ENCODE peak calls at places on chromosomes 12 and 14, in five cellular contexts. L, G, F, I and Q are unnamed samples.
A peak's percentile ranks its signal among the peaks of the same experiment; 100 is the strongest.

GRCh38 chr12:131413006-131413405 is 297.9 kb upstream of the SFSWAP start:
- DNase-seq in L (no peak), F (no peak), G (no peak), I (no peak), Q (no peak)

GRCh38 chr14:93759781-93760307 is 28.4 kb downstream of the PRIMA1 start:
- DNase-seq in I (no peak), F (no peak), G (no peak), L (no peak), Q (no peak)

GRCh38 chr14:39988939-39989338 is 556.7 kb upstream of the FBXO33 start:
- DNase-seq in L (peak; percentile 53), I (no peak), G (no peak), F (no peak), Q (peak; percentile 27)

GRCh38 chr14:35470775-35471174 is 63.2 kb upstream of the INSM2 start:
- DNase-seq in G (no peak), L (peak; percentile 24), I (no peak), F (no peak), Q (peak; percentile 26)

GRCh38 chr12:111169032-111169431 is 199.9 kb downstream of the PHETA1 start:
- DNase-seq in G (no peak), I (no peak), F (no peak), L (no peak), Q (no peak)

GRCh38 chr12:52191841-52192791 is at the start of gene KRT80:
- DNase-seq in F (no peak), I (peak; percentile 42), G (no peak), L (peak; percentile 98), Q (no peak)

GRCh38 chr12:14961466-14962155 is at the start of gene ARHGDIB:
- DNase-seq in I (peak; percentile 93), F (no peak), L (no peak), G (no peak), Q (no peak)

GRCh38 chr14:105913861-105914260 is 387.5 kb downstream of the TMEM121 start:
- DNase-seq in F (no peak), G (no peak), L (no peak), I (no peak), Q (no peak)

GRCh38 chr12:24884911-24885310 is 64.0 kb downstream of the BCAT1 start:
- DNase-seq in L (no peak), G (no peak), I (no peak), F (no peak), Q (no peak)

GRCh38 chr12:42798811-42799438 is 209.4 kb upstream of the PRICKLE1 start:
- DNase-seq in I (no peak), L (no peak), F (no peak), G (no peak), Q (no peak)

GRCh38 chr12:26195250-26195640 is at the start of gene SSPN:
- DNase-seq in I (peak; percentile 20), G (peak; percentile 63), L (peak; percentile 44), F (peak; percentile 67), Q (peak; percentile 12)

GRCh38 chr12:108204117-108204516 is 75.0 kb downstream of the WSCD2 start:
- DNase-seq in I (no peak), G (no peak), F (no peak), L (no peak), Q (no peak)

GRCh38 chr14:79971330-79971729 is 240.0 kb downstream of the DIO2 start:
- DNase-seq in F (no peak), L (peak; percentile 62), I (no peak), G (no peak), Q (no peak)

GRCh38 chr14:52937869-52938268 is 13.0 kb downstream of the FERMT2 start:
- DNase-seq in G (no peak), I (no peak), L (peak; percentile 51), F (no peak), Q (no peak)

GRCh38 chr12:68094645-68095395 is 64.7 kb downstream of the IFNG start:
- DNase-seq in F (no peak), L (no peak), G (no peak), I (no peak), Q (no peak)

GRCh38 chr12:68094195-68094594 is 65.3 kb downstream of the IFNG start:
- DNase-seq in F (no peak), L (no peak), I (no peak), G (no peak), Q (no peak)

GRCh38 chr12:68086019-68086603 is 73.4 kb downstream of the IFNG start:
- DNase-seq in F (no peak), I (no peak), G (no peak), L (no peak), Q (no peak)

GRCh38 chr12:68092976-68093375 is 66.6 kb downstream of the IFNG start:
- DNase-seq in L (no peak), I (peak; percentile 21), G (no peak), F (no peak), Q (no peak)

GRCh38 chr12:68089101-68089500 is 70.4 kb downstream of the IFNG start:
- DNase-seq in G (no peak), I (no peak), L (no peak), F (no peak), Q (no peak)
- H3K18ac ChIP-seq in G (no peak overlapping the region), I (no peak overlapping the region), L (no peak overlapping the region), F (no peak overlapping the region), Q (no peak overlapping the region)

DNA sequence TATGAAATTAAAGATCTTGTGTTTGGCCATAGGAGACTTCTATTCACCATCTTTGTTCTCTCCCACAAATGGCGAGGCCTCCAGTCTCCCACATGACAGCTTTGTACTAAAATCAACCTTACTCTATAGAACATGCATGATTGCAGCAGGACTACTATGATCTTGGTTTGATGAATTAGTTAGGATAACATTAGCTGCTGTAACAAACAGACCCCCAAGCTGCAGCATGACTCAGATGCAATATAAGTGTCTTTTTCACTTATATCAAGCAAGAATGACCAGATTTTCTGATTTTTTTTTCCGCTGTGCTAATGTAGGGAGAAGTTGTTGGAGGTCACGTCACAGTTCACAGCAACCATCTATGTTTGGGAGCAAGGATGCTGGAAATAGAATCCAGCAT is 10.8 kb upstream of the OAS3 start:
- DNase-seq in L (no peak), F (no peak), I (no peak), G (no peak), Q (no peak)
- H2BK12ac ChIP-seq in L (no peak overlapping the region), F (no peak overlapping the region), I (no peak overlapping the region), G (no peak overlapping the region), Q (no peak overlapping the region)

GRCh38 chr12:53365245-53365904 is 14.6 kb upstream of the SP1 start:
- DNase-seq in I (no peak), L (peak; percentile 55), F (no peak), G (no peak), Q (no peak)
- H3K27ac ChIP-seq in I (no peak overlapping the region), L (no peak overlapping the region), F (no peak overlapping the region), G (no peak overlapping the region), Q (no peak overlapping the region)

DNA sequence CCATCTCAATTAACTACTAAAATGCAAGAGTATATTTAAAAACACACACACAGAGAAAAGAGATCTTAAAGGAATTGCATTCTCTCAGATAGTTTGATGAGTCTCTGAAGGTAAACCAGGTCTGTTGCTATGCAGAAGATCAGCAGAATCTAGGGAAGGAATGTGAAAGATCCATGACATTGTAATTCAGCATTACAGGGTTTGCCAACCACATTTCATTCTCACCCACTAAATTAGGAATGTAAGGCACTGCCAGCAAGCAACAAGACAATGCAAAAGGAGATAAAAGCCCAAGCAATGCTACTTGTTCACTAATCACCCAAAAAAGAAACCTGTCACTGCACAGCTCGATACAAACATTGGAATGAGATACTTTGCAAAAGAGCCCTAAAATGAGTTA is 106.3 kb downstream of the LRIG3 start:
- DNase-seq in G (no peak), F (no peak), L (no peak), I (no peak), Q (no peak)
- H3K18ac ChIP-seq in G (no peak overlapping the region), F (no peak overlapping the region), L (no peak overlapping the region), I (no peak overlapping the region), Q (no peak overlapping the region)

DNA sequence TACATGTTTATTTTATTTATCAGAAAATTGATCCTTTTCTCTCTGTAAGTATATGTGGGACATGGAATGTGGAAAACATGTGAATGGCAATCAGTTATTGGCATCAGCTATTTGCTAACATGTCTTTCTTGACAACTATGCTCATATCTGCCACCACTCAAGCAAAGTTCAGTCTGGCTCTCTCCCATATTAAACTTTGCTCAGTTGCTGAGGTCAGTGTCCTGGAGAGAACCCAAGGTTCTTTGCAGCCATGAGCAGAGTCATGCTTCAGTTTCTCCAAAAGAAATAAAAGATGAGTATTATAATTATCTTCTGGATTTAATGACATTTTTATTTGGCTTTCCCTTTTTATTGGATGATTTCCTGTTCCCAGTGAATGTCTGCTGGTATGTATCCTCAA is 42.6 kb downstream of the A2M start:
- DNase-seq in G (no peak), F (no peak), I (no peak), L (no peak), Q (no peak)
- H2BK12ac ChIP-seq in G (no peak overlapping the region), F (no peak overlapping the region), I (no peak overlapping the region), L (no peak overlapping the region), Q (no peak overlapping the region)

GRCh38 chr14:91879196-91879595 is 11.9 kb upstream of the TC2N start:
- DNase-seq in L (no peak), F (no peak), I (no peak), G (no peak), Q (no peak)

GRCh38 chr14:91878274-91878673 is 10.9 kb upstream of the TC2N start:
- DNase-seq in F (no peak), L (no peak), I (no peak), G (no peak), Q (no peak)

GRCh38 chr14:91875515-91876286 is 8.4 kb upstream of the TC2N start:
- DNase-seq in I (no peak), L (no peak), F (no peak), G (no peak), Q (no peak)

GRCh38 chr14:91876492-91876891 is 9.2 kb upstream of the TC2N start:
- DNase-seq in I (no peak), G (no peak), L (no peak), F (no peak), Q (no peak)

GRCh38 chr14:91877376-91877775 is 10.0 kb upstream of the TC2N start:
- DNase-seq in F (no peak), I (peak; percentile 63), L (no peak), G (no peak), Q (no peak)
- H3K27ac ChIP-seq in F (no peak overlapping the region), I (no peak overlapping the region), L (no peak overlapping the region), G (no peak overlapping the region), Q (no peak overlapping the region)

DNA sequence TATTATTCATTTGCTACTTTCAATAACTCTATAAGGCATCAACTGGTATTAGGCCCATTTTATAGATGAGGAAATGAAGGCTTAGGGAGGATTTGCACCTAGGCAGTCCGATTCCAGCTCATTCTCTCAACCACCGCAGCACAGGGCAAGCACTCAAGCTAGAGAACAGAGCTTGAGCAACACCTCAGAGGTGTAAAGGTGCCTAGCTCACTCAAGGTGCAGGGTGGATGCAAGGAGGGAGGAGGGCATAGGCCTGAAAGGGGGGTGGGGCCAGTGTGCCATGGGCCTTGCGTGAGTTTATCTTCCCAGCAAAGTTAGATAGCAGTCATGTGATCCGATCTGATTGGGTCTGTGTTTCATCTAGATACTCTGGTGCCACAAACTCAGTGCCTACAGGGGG is 10.2 kb upstream of the EMP1 start:
- DNase-seq in L (no peak), I (no peak), G (no peak), F (peak; percentile 25), Q (no peak)
- H3K18ac ChIP-seq in L (no peak overlapping the region), I (no peak overlapping the region), G (no peak overlapping the region), F (no peak overlapping the region), Q (no peak overlapping the region)